ENCODE peak calls at places on chromosomes 5 and 9, in eight cellular contexts. V is ovary, C is stomach, A is prostate gland, Y is A549, M is body of pancreas, O is heart left ventricle, E is transverse colon. Q is an unnamed sample.

GRCh38 chr5:73464016-73464745 is 15.6 kb upstream of the FOXD1 start:
- DNase-seq in O (peak; percentile 34), E (no peak), C (no peak), M (no peak), Y (no peak), A (no peak), V (no peak), Q (no peak)

GRCh38 chr9:108153391-108153790 is 663.8 kb upstream of the KLF4 start:
- DNase-seq in E (no peak), Y (no peak), A (no peak), M (no peak), C (no peak), O (no peak), V (no peak), Q (no peak)

GRCh38 chr9:134568116-134568515 is 73.5 kb upstream of the COL5A1 start:
- DNase-seq in V (peak; percentile 4), M (no peak), C (peak; percentile 20), O (no peak), E (no peak), Y (no peak), A (no peak), Q (peak; percentile 26)

GRCh38 chr5:139982975-139983240 is 60.2 kb downstream of the NRG2 start:
- DNase-seq in M (no peak), C (no peak), A (no peak), Y (no peak), V (no peak), E (no peak), O (no peak), Q (no peak)

GRCh38 chr9:104743377-104743985 is 4.0 kb upstream of the NIPSNAP3A start:
- DNase-seq in M (peak; percentile 44), Y (peak; percentile 74), E (no peak), C (no peak), A (peak; percentile 15), V (no peak), O (peak; percentile 16), Q (no peak)

GRCh38 chr5:159240301-159240870 is 22.7 kb upstream of the UBLCP1 start:
- DNase-seq in E (no peak), O (no peak), M (no peak), C (no peak), Y (peak; percentile 79), A (no peak), V (no peak), Q (no peak)

GRCh38 chr5:67211926-67212325 is 15.3 kb upstream of the CD180 start:
- DNase-seq in E (no peak), C (no peak), V (no peak), Y (peak; percentile 48), O (no peak), M (no peak), A (no peak), Q (no peak)

GRCh38 chr5:107672212-107673105 is 1.7 kb upstream of the EFNA5 start:
- DNase-seq in Y (peak; percentile 99), C (peak; percentile 85), M (peak; percentile 86), A (peak; percentile 89), V (peak; percentile 61), O (peak; percentile 72), E (peak; percentile 88), Q (peak; percentile 51)

GRCh38 chr5:138646671-138647070 is 71.5 kb upstream of the HSPA9 start:
- DNase-seq in M (no peak), O (no peak), Y (no peak), E (no peak), C (no peak), V (no peak), A (no peak), Q (no peak)

GRCh38 chr9:8856686-8857329 is 1057.2 kb upstream of the DMAC1 start:
- DNase-seq in O (no peak), V (no peak), M (no peak), E (peak; percentile 11), C (no peak), Y (no peak), A (no peak), Q (no peak)

GRCh38 chr9:129495422-129496186 is 125.3 kb downstream of the C9orf50 start:
- DNase-seq in O (peak; percentile 96), V (peak; percentile 98), E (peak; percentile 94), M (peak; percentile 97), A (peak; percentile 93), Y (peak; percentile 97), C (peak; percentile 96), Q (peak; percentile 97)

DNA sequence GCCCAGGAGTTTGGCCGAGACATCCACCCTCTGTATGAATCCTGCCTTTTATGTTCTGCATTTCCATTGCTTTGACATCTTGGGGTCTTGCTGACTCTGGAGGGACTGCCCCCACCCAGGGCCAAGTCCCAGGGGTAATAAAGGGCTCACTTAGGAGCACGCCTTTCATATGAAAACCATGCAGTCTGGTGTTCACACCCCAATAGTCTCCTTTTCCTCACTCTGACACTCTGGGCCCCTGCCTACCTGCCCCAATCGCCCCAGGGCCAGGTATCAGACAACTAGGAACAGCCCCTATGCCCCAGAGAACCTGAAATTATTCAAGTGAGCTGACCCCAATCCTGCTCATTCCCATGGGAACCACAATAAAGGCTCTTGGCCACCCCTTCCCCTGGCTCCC is 33.1 kb upstream of the RAPGEF1 start:
- DNase-seq in Y (no peak), C (no peak), M (no peak), O (no peak), A (no peak), E (no peak), V (no peak), Q (no peak)
- H3K4me1 ChIP-seq in Y (no peaks in the 10 kb centered on the region), C (no peaks in the 10 kb centered on the region), M (no peaks in the 10 kb centered on the region), O (no peaks in the 10 kb centered on the region), A (no peaks in the 10 kb centered on the region), E (no peaks in the 10 kb centered on the region), V (no peaks in the 10 kb centered on the region), Q (no peaks in the 10 kb centered on the region)

GRCh38 chr5:142660196-142660595 is 25.7 kb downstream of the FGF1 start:
- DNase-seq in O (no peak), M (no peak), A (no peak), Y (no peak), C (no peak), E (no peak), V (no peak), Q (no peak)

GRCh38 chr5:142664067-142664466 is 21.8 kb downstream of the FGF1 start:
- DNase-seq in A (no peak), M (no peak), O (no peak), E (no peak), Y (no peak), V (no peak), C (no peak), Q (no peak)

GRCh38 chr5:142660731-142661130 is 25.2 kb downstream of the FGF1 start:
- DNase-seq in Y (no peak), M (no peak), C (no peak), E (no peak), V (no peak), O (no peak), A (no peak), Q (no peak)

GRCh38 chr5:142661143-142661542 is 24.7 kb downstream of the FGF1 start:
- DNase-seq in A (no peak), V (no peak), E (no peak), M (no peak), Y (no peak), C (no peak), O (no peak), Q (no peak)

GRCh38 chr5:142661957-142662356 is 23.9 kb downstream of the FGF1 start:
- DNase-seq in Y (no peak), A (no peak), V (no peak), E (no peak), C (no peak), M (no peak), O (no peak), Q (no peak)
- TF ChIP-seq POLR2A in Y (no peak), A (no peak), V (no peak), E (no peak), C (no peak), M (no peak), O (no peak), Q (no peak)

DNA sequence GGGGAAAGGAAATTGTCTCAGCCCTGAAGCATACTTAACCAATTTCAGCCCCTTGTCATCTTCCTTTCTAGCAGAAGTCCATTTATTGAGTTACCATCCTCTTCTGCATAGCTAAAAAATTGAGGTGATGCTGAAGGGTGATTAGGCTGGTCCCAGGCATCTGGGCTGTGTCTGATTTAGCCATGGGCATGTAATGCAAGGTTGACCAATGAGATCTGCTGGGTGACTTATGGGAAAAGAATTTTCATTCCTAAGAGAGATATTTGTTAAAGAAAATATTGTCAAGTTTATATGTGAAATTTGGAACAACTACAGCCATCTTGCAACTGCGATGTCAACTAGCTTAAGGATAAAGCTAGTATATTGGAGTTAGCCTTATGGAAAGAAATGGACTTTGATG is 5.1 kb downstream of the ITGA2 start:
- DNase-seq in V (no peak), O (no peak), Y (no peak), A (no peak), M (no peak), E (no peak), C (no peak), Q (no peak)
- H3K4me1 ChIP-seq in V (peaks cover 1% of the 10 kb centered on the region), O (peaks cover 14% of the 10 kb centered on the region), Y (peaks cover 47% of the 10 kb centered on the region), A (no peaks in the 10 kb centered on the region), M (peaks cover 10% of the 10 kb centered on the region), E (peaks cover 18% of the 10 kb centered on the region), C (peaks cover 10% of the 10 kb centered on the region), Q (no peaks in the 10 kb centered on the region)

GRCh38 chr9:91362212-91362611 is 494 bp upstream of the AUH start:
- DNase-seq in C (no peak), O (no peak), M (no peak), A (no peak), Y (no peak), V (no peak), E (no peak), Q (no peak)

GRCh38 chr9:91360551-91361293 is 996 bp downstream of the AUH start:
- DNase-seq in C (no peak), O (no peak), V (no peak), Y (no peak), A (no peak), M (no peak), E (no peak), Q (no peak)

GRCh38 chr9:91364005-91364404 is 2.3 kb upstream of the AUH start:
- DNase-seq in C (no peak), A (no peak), E (no peak), O (no peak), Y (no peak), M (no peak), V (no peak), Q (no peak)

GRCh38 chr9:91359734-91360470 is 1.8 kb downstream of the AUH start:
- DNase-seq in O (no peak), C (no peak), M (no peak), E (no peak), V (no peak), Y (no peak), A (no peak), Q (no peak)

DNA sequence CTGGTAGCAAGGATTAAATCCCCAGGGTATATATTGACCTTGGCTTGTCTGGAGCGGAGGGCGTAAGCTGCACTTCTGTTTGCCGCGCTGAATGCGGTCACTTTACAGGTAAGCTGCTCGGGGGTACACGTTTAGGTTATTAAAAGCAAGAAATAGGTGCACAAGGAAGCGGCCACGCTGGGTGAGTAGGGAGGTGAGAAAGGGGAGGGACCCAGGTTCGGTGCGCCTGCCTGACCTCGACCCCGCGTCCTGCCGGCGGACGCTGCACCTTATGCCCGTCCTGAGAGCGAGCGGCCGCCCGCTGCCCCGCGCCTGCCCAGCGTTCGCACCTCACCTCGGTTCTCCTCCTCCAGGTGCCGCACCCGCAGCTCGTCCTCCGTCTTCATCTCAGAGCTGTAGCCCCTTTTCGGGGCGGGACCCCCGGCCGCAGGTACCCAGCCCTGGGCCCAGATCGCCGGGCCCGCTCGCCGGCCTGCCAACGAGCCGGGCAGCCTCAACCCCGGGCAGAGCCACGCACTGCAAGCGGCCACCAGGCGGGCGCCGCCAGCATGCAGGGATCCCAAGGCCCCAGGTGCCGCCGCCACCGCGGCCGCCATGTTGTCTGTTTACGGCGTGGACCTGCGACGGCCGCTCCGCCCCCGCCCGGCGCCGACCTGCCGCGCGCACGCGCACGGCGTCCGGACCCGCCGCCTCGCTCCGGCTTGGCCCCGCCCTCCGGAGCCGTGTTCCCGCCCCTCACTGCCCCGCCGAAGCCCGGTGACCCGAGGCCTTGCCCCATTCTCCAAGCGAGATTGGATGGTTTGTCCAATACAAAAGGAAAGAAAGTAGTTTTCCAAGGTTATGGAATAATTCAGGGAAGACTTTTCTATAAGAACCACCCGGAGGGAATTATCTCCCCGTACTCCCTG is at the start of gene AUH:
- DNase-seq in A (peak; percentile 81), O (peak; percentile 87), V (peak; percentile 90), M (peak; percentile 85), Y (peak; percentile 79), C (peak; percentile 89), E (peak; percentile 91), Q (peak; percentile 92)
- TF ChIP-seq POLR2A in A (peak; percentile 87), O (peak; percentile 61), V (peak; percentile 49), M (peak; percentile 64), Y (peak; percentile 54), C (no peak), E (peak; percentile 52), Q (peak; percentile 68)